ENCODE peak calls at places on chromosomes 12 and 14, in seven cellular contexts. L, B, U, Z, H, J and K are unnamed samples.

GRCh38 chr12:65952737-65953209 is 128.5 kb downstream of the HMGA2 start:
- DNase-seq in L (no peak), B (no peak), U (no peak), Z (peak; percentile 42), H (peak; percentile 87), J (no peak), K (no peak)

GRCh38 chr14:24317141-24317927 is 6.0 kb downstream of the LTB4R start:
- DNase-seq in L (no peak), B (no peak), U (no peak), Z (no peak), H (no peak), J (no peak), K (peak; percentile 64)

GRCh38 chr14:69316449-69317391 is 56.8 kb downstream of the GALNT16 start:
- DNase-seq in L (peak; percentile 60), B (peak; percentile 75), U (no peak), Z (peak; percentile 85), H (peak; percentile 98), J (no peak), K (peak; percentile 92)

GRCh38 chr14:30211326-30211725 is 283.7 kb upstream of the PRKD1 start:
- DNase-seq in L (no peak), B (no peak), U (no peak), Z (no peak), H (peak; percentile 34), J (no peak), K (no peak)

GRCh38 chr12:24728366-24728765 is 220.5 kb downstream of the BCAT1 start:
- DNase-seq in L (no peak), B (no peak), U (no peak), Z (peak; percentile 14), H (peak; percentile 55), J (no peak), K (no peak)

GRCh38 chr12:49916129-49916919 is 12.6 kb upstream of the FAIM2 start:
- DNase-seq in L (no peak), B (no peak), U (no peak), Z (no peak), H (no peak), J (no peak), K (no peak)

GRCh38 chr12:51914034-51914923 is 7.0 kb downstream of the ACVRL1 start:
- DNase-seq in L (no peak), B (no peak), U (no peak), Z (no peak), H (no peak), J (no peak), K (no peak)

GRCh38 chr12:85237320-85237719 is 42.7 kb upstream of the ALX1 start:
- DNase-seq in L (no peak), B (no peak), U (no peak), Z (no peak), H (no peak), J (no peak), K (no peak)

DNA sequence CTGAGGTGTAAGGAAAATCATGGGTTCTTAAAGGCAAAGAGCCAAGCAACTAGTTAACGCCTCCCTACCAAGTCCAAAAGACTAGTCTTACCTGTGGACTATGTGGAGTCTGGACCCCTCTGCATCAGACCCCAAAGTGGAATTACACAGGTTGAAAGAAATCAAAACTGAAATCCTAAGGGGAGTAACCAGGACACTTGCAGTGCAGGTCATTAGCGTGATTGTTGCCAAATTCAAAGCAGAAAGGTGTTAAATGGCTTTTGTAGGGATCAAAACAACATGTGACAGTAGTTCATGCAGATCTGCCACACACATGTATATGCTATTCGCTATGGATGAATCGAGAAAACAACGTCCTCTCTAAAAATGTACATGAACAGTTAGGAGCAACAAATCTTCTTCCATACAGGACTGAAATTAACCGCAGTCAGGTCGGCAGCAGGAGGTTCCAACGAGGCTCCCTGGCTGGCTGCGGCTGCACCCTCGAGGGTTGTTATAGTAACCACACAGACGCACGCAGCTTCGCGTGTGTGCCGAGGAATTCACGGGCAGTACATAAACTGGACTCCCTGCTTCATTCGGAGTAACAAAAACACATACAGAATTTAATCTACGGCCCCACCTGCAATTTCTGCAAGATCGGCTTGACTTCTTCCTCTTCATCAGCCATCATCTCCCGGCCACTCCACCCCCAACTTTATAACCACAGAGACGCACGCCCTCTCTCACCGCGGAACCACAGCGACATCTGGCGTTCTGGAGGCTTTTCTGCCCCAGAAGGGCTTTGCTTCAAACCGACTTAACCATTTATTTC is at the start of gene TTC5:
- DNase-seq in L (peak; percentile 73), B (peak; percentile 85), U (peak; percentile 87), Z (peak; percentile 92), H (peak; percentile 89), J (peak; percentile 50), K (peak; percentile 4)
- TF ChIP-seq POLR2A in L (no peak), B (no peak), U (peak; percentile 69), Z (peak; percentile 49), H (no peak), J (peak; percentile 62), K (no peak)

GRCh38 chr12:56222531-56222895 is 791 bp upstream of the RNF41 start:
- DNase-seq in L (no peak), B (no peak), U (no peak), Z (no peak), H (no peak), J (no peak), K (no peak)

GRCh38 chr12:56223571-56224101 is 506 bp upstream of the NABP2 start:
- DNase-seq in L (no peak), B (no peak), U (no peak), Z (no peak), H (no peak), J (no peak), K (no peak)

GRCh38 chr12:56221757-56222530 is at the start of gene RNF41:
- DNase-seq in L (peak; percentile 97), B (peak; percentile 99), U (peak; percentile 89), Z (peak; percentile 97), H (peak; percentile 97), J (peak; percentile 97), K (peak; percentile 96)

GRCh38 chr12:56224954-56225353 is 812 bp downstream of the NABP2 start:
- DNase-seq in L (no peak), B (no peak), U (no peak), Z (no peak), H (no peak), J (no peak), K (no peak)

DNA sequence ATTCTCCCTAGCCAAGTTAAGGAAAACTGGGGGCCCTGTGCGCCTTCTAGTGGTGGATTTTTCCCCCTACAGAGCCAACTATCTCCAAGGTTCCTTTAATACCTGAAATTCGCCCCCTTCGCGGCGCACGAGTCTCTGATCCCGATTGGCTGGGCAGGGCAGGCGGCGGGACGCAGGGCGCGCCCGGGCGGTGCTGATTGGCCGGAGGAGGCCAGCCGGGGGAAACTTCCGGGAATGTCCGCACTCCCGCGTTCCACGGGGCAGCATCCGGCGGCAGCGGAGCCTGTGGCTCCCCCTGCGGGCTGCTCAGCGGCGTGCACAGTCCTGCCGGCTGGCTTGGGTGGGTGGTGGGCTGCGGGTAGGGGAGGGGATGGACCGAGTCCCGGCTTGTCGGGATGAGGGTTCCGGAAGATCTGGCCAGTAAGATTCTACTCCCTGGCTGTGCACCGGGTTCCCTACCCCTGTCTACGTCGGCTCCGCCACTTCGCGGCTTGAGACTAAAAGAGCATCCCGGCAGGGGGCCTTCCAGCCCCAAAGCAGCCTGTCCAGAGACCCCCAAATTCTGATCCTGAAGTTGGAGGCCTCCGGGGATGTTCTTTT is at the start of gene NABP2:
- DNase-seq in L (peak; percentile 98), B (peak; percentile 98), U (peak; percentile 94), Z (peak; percentile 99), H (peak; percentile 96), J (peak; percentile 100), K (peak; percentile 98)
- TF ChIP-seq POLR2A in L (peak; percentile 36), B (peak; percentile 60), U (no peak), Z (peak; percentile 61), H (no peak), J (peak; percentile 47), K (peak; percentile 52)

GRCh38 chr12:12724421-12725085 is 7.4 kb downstream of the CDKN1B start:
- DNase-seq in L (no peak), B (no peak), U (no peak), Z (no peak), H (no peak), J (no peak), K (no peak)

GRCh38 chr12:12725086-12725955 is 8.2 kb downstream of the CDKN1B start:
- DNase-seq in L (peak; percentile 93), B (peak; percentile 91), U (peak; percentile 98), Z (peak; percentile 100), H (peak; percentile 100), J (peak; percentile 74), K (peak; percentile 82)

GRCh38 chr12:12722351-12723146 is 5.4 kb downstream of the CDKN1B start:
- DNase-seq in L (no peak), B (no peak), U (no peak), Z (peak; percentile 58), H (peak; percentile 53), J (no peak), K (no peak)

GRCh38 chr12:12723147-12723680 is 6.0 kb downstream of the CDKN1B start:
- DNase-seq in L (no peak), B (no peak), U (no peak), Z (peak; percentile 32), H (peak; percentile 37), J (no peak), K (no peak)

GRCh38 chr12:12723681-12724420 is 6.7 kb downstream of the CDKN1B start:
- DNase-seq in L (peak; percentile 48), B (peak; percentile 53), U (no peak), Z (peak; percentile 33), H (peak; percentile 25), J (no peak), K (no peak)
- TF ChIP-seq POLR2A in L (no peak), B (peak; percentile 25), U (no peak), Z (no peak), H (no peak), J (peak; percentile 64), K (peak; percentile 46)

DNA sequence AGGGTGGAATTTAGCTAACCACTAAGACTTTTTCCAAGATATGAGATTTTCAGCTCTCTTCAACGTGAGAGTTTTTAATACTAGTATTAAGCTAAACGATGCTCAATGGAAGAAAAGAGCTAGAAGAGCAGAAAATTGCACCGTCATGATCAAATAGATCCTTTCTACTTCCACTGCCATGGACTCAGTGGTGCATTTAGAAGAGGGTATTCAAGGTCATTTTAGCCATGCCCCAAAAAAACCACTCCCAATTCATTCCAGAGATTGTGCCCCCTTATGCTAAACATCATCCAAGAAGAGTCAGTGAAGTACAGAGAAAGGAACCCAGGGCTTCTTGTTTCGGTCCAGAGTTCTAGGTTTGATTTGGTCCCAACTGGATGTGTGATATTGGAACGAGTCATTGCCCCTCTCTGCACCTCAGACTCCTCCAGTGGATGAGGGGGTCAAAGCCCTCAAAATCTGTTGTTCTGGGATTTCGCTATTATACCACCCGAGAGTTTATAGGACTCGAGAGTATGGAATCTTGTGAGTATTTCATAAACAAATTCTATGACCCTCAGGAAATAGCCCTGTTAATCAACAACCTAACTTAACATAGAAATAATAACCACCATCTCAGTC is 55.2 kb downstream of the DAD1 start:
- DNase-seq in L (no peak), B (no peak), U (no peak), Z (no peak), H (no peak), J (no peak), K (no peak)
- TF ChIP-seq POLR2A in L (no peak), B (no peak), U (no peak), Z (no peak), H (no peak), J (peak; percentile 75), K (no peak)

DNA sequence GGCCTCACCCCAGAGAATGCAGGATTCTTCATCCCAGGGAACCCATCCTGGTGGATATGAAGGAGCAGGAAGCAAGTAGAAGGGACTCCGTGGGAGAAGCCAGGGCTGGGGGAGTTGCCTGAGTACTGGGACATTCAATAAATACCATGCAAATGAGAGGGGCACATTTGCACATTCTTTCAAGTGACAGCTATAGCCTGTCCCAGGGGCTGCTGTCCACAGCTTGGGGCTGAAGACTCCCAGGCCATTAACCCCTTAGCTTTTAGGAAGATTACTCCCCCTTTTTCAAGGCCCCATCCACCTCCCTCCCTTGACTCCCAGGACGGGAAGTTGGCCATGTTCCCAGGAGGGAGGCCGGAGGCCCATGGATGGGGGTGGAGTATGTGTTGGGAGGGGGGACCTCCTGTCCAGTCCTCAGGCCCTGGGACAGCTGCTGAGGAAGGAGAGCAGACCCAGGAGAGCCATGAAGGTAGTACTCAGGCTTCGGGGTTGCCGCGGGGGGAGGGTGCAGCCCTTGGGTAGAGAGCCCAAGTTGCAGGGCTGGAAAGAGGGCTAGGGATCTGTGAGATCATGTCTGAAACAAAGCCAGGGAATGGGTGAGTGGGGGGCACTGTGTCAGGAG is 974 bp upstream of the TNS2 start:
- DNase-seq in L (peak; percentile 90), B (peak; percentile 85), U (no peak), Z (peak; percentile 49), H (peak; percentile 62), J (peak; percentile 2), K (no peak)
- TF ChIP-seq POLR2A in L (no peak), B (no peak), U (no peak), Z (no peak), H (no peak), J (no peak), K (no peak)